ENCODE peak calls at places on chromosomes 1 and 21, in ten cellular contexts. P, K, V, M, Y, L, W, C, Z and F are unnamed samples.

GRCh38 chr1:87902830-87903614 is 574.3 kb downstream of the LMO4 start:
- DNase-seq in Z (no peak), K (no peak), W (no peak), L (no peak), C (no peak), V (no peak), Y (peak), P (no peak), M (peak), F (no peak)

GRCh38 chr1:93678966-93679480 is 2.6 kb downstream of the BCAR3 start:
- DNase-seq in Y (no peak), P (no peak), M (no peak), C (no peak), V (no peak), K (no peak), Z (no peak), W (no peak), L (no peak), F (no peak)

GRCh38 chr1:117367769-117368059 is 465 bp downstream of the MAN1A2 start:
- DNase-seq in M (no peak), Y (no peak), P (no peak), Z (peak), C (no peak), K (no peak), V (no peak), W (no peak), L (no peak), F (no peak)

GRCh38 chr1:26237230-26237966 is 3.4 kb downstream of the CEP85 start:
- DNase-seq in C (no peak), K (no peak), L (no peak), Z (no peak), M (no peak), W (peak), Y (no peak), P (no peak), V (peak), F (no peak)

GRCh38 chr21:24046816-24047443 is 1560.4 kb downstream of the MRPL39 start:
- DNase-seq in L (no peak), M (no peak), Y (no peak), V (no peak), K (no peak), P (no peak), C (no peak), W (no peak), Z (no peak), F (no peak)

GRCh38 chr1:223411309-223411708 is 18.1 kb downstream of the CCDC185 start:
- DNase-seq in V (no peak), Y (no peak), M (no peak), K (no peak), P (peak), L (no peak), Z (no peak), C (no peak), W (no peak), F (peak)

GRCh38 chr1:225471453-225472301 is 43.8 kb upstream of the LBR start:
- DNase-seq in Y (no peak), P (no peak), W (no peak), K (no peak), Z (no peak), V (no peak), M (no peak), C (no peak), L (no peak), F (no peak)

GRCh38 chr1:98919211-98919610 is 85.5 kb downstream of the PLPPR5 start:
- DNase-seq in C (no peak), Y (no peak), Z (no peak), V (no peak), L (no peak), K (no peak), P (no peak), W (no peak), M (no peak), F (no peak)

GRCh38 chr1:196464545-196464944 is 143.7 kb downstream of the KCNT2 start:
- DNase-seq in Z (no peak), P (peak), W (peak), L (no peak), C (no peak), Y (no peak), V (no peak), K (no peak), M (peak), F (peak)

GRCh38 chr1:5269901-5270300 is 615.5 kb downstream of the AJAP1 start:
- DNase-seq in M (no peak), C (no peak), L (peak), V (no peak), W (no peak), K (no peak), Y (no peak), Z (no peak), P (no peak), F (no peak)

GRCh38 chr1:201593200-201593828 is 54.4 kb downstream of the NAV1 start:
- DNase-seq in M (peak), K (no peak), W (peak), L (peak), V (no peak), Y (no peak), Z (no peak), C (no peak), P (peak), F (peak)

GRCh38 chr1:243482237-243483022 is 226.6 kb downstream of the SDCCAG8 start:
- DNase-seq in V (no peak), P (peak), L (no peak), C (no peak), K (no peak), Y (no peak), W (peak), Z (peak), M (no peak), F (no peak)

GRCh38 chr1:227899141-227899819 is 48.5 kb downstream of the WNT9A start:
- DNase-seq in K (no peak), L (peak), P (no peak), V (no peak), Z (no peak), W (no peak), C (no peak), Y (no peak), M (no peak), F (no peak)